ENCODE peak calls at places on chromosomes 12 and 14, in nine cellular contexts. One of them, this sample, is unnamed.

GRCh38 chr14:68042591-68043210 is 223.1 kb downstream of the RAD51B start:
- DNase-seq in A549: no peak
- DNase-seq in HCT116: no peak
- DNase-seq in SK-N-SH: no peak
- DNase-seq in GM12878: no peak
- DNase-seq in K562: no peak
- DNase-seq in GM23338: no peak
- DNase-seq in Panc1: no peak
- DNase-seq in HepG2: no peak
- DNase-seq in this sample: no peak

GRCh38 chr12:46585854-46586621 is 213.5 kb upstream of the SLC38A2 start:
- DNase-seq in A549: no peak
- DNase-seq in HCT116: peak
- DNase-seq in SK-N-SH: no peak
- DNase-seq in GM12878: no peak
- DNase-seq in K562: peak
- DNase-seq in GM23338: peak
- DNase-seq in Panc1: no peak
- DNase-seq in HepG2: peak
- DNase-seq in this sample: no peak

GRCh38 chr12:93243689-93244513 is 133.8 kb upstream of the NUDT4 start:
- DNase-seq in A549: no peak
- DNase-seq in HCT116: no peak
- DNase-seq in SK-N-SH: peak
- DNase-seq in GM12878: peak
- DNase-seq in K562: peak
- DNase-seq in GM23338: no peak
- DNase-seq in Panc1: no peak
- DNase-seq in HepG2: peak
- DNase-seq in this sample: peak

GRCh38 chr14:76056128-76056527 is 70.6 kb downstream of the IFT43 start:
- DNase-seq in A549: peak
- DNase-seq in HCT116: no peak
- DNase-seq in SK-N-SH: no peak
- DNase-seq in GM12878: no peak
- DNase-seq in K562: peak
- DNase-seq in GM23338: peak
- DNase-seq in Panc1: no peak
- DNase-seq in HepG2: no peak
- DNase-seq in this sample: no peak

GRCh38 chr12:95216704-95217376 is 427 bp downstream of the FGD6 start:
- DNase-seq in A549: peak
- DNase-seq in HCT116: no peak
- DNase-seq in SK-N-SH: peak
- DNase-seq in GM12878: no peak
- DNase-seq in K562: no peak
- DNase-seq in GM23338: no peak
- DNase-seq in Panc1: no peak
- DNase-seq in HepG2: peak
- DNase-seq in this sample: no peak

GRCh38 chr12:58541300-58541690 is 379.0 kb downstream of the LRIG3 start:
- DNase-seq in A549: no peak
- DNase-seq in HCT116: no peak
- DNase-seq in SK-N-SH: no peak
- DNase-seq in GM12878: no peak
- DNase-seq in K562: no peak
- DNase-seq in GM23338: peak
- DNase-seq in Panc1: no peak
- DNase-seq in HepG2: no peak
- DNase-seq in this sample: no peak

GRCh38 chr12:28027328-28027727 is 54.8 kb upstream of the PTHLH start:
- DNase-seq in A549: no peak
- DNase-seq in HCT116: no peak
- DNase-seq in SK-N-SH: no peak
- DNase-seq in GM12878: no peak
- DNase-seq in K562: peak
- DNase-seq in GM23338: no peak
- DNase-seq in Panc1: no peak
- DNase-seq in HepG2: no peak
- DNase-seq in this sample: no peak

GRCh38 chr12:14272954-14273910 is 92.2 kb upstream of the ATF7IP start:
- DNase-seq in A549: no peak
- DNase-seq in HCT116: no peak
- DNase-seq in SK-N-SH: no peak
- DNase-seq in GM12878: no peak
- DNase-seq in K562: no peak
- DNase-seq in GM23338: no peak
- DNase-seq in Panc1: no peak
- DNase-seq in HepG2: no peak
- DNase-seq in this sample: peak

GRCh38 chr14:91008759-91009409 is 51.6 kb downstream of the RPS6KA5 start:
- DNase-seq in A549: no peak
- DNase-seq in HCT116: no peak
- DNase-seq in SK-N-SH: no peak
- DNase-seq in GM12878: no peak
- DNase-seq in K562: no peak
- DNase-seq in GM23338: no peak
- DNase-seq in Panc1: no peak
- DNase-seq in HepG2: no peak
- DNase-seq in this sample: peak

GRCh38 chr14:75254381-75254821 is 24.2 kb upstream of the FOS start:
- DNase-seq in A549: no peak
- DNase-seq in HCT116: no peak
- DNase-seq in SK-N-SH: no peak
- DNase-seq in GM12878: no peak
- DNase-seq in K562: no peak
- DNase-seq in GM23338: no peak
- DNase-seq in Panc1: no peak
- DNase-seq in HepG2: no peak
- DNase-seq in this sample: no peak

GRCh38 chr12:121812320-121812871 is 8.6 kb downstream of the SETD1B start:
- DNase-seq in A549: peak
- DNase-seq in HCT116: no peak
- DNase-seq in SK-N-SH: peak
- DNase-seq in GM12878: no peak
- DNase-seq in K562: peak
- DNase-seq in GM23338: peak
- DNase-seq in Panc1: no peak
- DNase-seq in HepG2: no peak
- DNase-seq in this sample: no peak
- TF ChIP-seq REST in A549: no peak
- TF ChIP-seq REST in HCT116: no peak
- TF ChIP-seq REST in SK-N-SH: no peak
- TF ChIP-seq REST in GM12878: no peak
- TF ChIP-seq REST in K562: no peak
- TF ChIP-seq REST in GM23338: no peak
- TF ChIP-seq REST in Panc1: no peak
- TF ChIP-seq REST in HepG2: no peak
- TF ChIP-seq REST in this sample: no peak

GRCh38 chr14:58690801-58691516 is 53.2 kb downstream of the DACT1 start:
- DNase-seq in A549: no peak
- DNase-seq in HCT116: no peak
- DNase-seq in SK-N-SH: no peak
- DNase-seq in GM12878: no peak
- DNase-seq in K562: no peak
- DNase-seq in GM23338: no peak
- DNase-seq in Panc1: no peak
- DNase-seq in HepG2: no peak
- DNase-seq in this sample: no peak
- TF ChIP-seq REST in A549: no peak
- TF ChIP-seq REST in HCT116: no peak
- TF ChIP-seq REST in SK-N-SH: no peak
- TF ChIP-seq REST in GM12878: no peak
- TF ChIP-seq REST in K562: no peak
- TF ChIP-seq REST in GM23338: no peak
- TF ChIP-seq REST in Panc1: no peak
- TF ChIP-seq REST in HepG2: no peak
- TF ChIP-seq REST in this sample: no peak

GRCh38 chr14:95185452-95186392 is 28.4 kb upstream of the DICER1 start:
- DNase-seq in A549: no peak
- DNase-seq in HCT116: no peak
- DNase-seq in SK-N-SH: no peak
- DNase-seq in GM12878: no peak
- DNase-seq in K562: peak
- DNase-seq in GM23338: no peak
- DNase-seq in Panc1: no peak
- DNase-seq in HepG2: no peak
- DNase-seq in this sample: peak
- TF ChIP-seq REST in A549: no peak
- TF ChIP-seq REST in HCT116: no peak
- TF ChIP-seq REST in SK-N-SH: no peak
- TF ChIP-seq REST in GM12878: no peak
- TF ChIP-seq REST in K562: no peak
- TF ChIP-seq REST in GM23338: no peak
- TF ChIP-seq REST in Panc1: no peak
- TF ChIP-seq REST in HepG2: no peak
- TF ChIP-seq REST in this sample: peak

GRCh38 chr12:124386059-124386458 is 91.2 kb downstream of the RFLNA start:
- DNase-seq in A549: no peak
- DNase-seq in HCT116: no peak
- DNase-seq in SK-N-SH: no peak
- DNase-seq in GM12878: no peak
- DNase-seq in K562: no peak
- DNase-seq in GM23338: no peak
- DNase-seq in Panc1: no peak
- DNase-seq in HepG2: no peak
- DNase-seq in this sample: no peak

GRCh38 chr12:124387510-124387855 is 92.6 kb downstream of the RFLNA start:
- DNase-seq in A549: no peak
- DNase-seq in HCT116: no peak
- DNase-seq in SK-N-SH: no peak
- DNase-seq in GM12878: no peak
- DNase-seq in K562: no peak
- DNase-seq in GM23338: no peak
- DNase-seq in Panc1: no peak
- DNase-seq in HepG2: peak
- DNase-seq in this sample: no peak

GRCh38 chr12:124384299-124384894 is 89.5 kb downstream of the RFLNA start:
- DNase-seq in A549: no peak
- DNase-seq in HCT116: no peak
- DNase-seq in SK-N-SH: no peak
- DNase-seq in GM12878: no peak
- DNase-seq in K562: no peak
- DNase-seq in GM23338: no peak
- DNase-seq in Panc1: no peak
- DNase-seq in HepG2: no peak
- DNase-seq in this sample: no peak

GRCh38 chr12:124386661-124387509 is 92.0 kb downstream of the RFLNA start:
- DNase-seq in A549: no peak
- DNase-seq in HCT116: no peak
- DNase-seq in SK-N-SH: no peak
- DNase-seq in GM12878: no peak
- DNase-seq in K562: no peak
- DNase-seq in GM23338: no peak
- DNase-seq in Panc1: no peak
- DNase-seq in HepG2: no peak
- DNase-seq in this sample: no peak

DNA sequence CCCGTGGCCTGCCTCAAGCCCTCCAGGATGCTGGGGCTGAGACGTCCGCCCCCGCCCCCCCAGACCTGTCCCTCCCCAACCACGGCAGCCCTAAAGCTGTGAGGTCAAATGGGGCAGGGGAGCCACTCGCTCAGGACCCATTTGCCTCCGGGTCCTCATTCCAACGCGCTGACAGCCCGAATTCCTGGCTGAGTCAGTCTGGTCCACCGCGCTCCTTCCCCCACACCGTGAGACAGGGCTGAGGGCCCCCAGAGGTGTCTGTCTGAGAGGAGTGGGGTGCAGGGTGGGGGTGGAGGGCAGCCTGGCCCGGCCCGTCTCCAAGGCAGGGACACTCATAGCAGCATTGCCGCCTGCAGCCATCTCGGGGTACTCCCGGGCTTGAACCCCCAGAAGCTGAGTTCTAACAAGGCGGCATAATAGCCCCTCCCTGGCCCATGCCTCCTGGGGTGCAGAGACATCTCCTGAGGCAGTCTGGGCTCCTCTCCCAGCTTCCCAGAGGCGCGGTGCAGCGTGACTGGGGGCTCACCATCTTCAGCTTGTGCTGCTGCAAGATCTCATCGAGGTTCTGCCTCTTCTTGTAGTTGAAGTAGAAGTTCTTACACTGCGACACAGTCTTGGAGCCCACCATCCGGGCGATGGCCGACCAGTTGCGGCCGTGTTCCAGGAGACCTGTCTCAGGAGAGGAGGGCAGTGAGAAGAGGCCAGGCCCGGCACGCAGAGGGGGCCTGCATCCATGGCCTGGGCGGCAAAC is 90.5 kb downstream of the RFLNA start:
- DNase-seq in A549: no peak
- DNase-seq in HCT116: no peak
- DNase-seq in SK-N-SH: no peak
- DNase-seq in GM12878: no peak
- DNase-seq in K562: no peak
- DNase-seq in GM23338: no peak
- DNase-seq in Panc1: no peak
- DNase-seq in HepG2: no peak
- DNase-seq in this sample: no peak
- TF ChIP-seq REST in A549: no peak
- TF ChIP-seq REST in HCT116: no peak
- TF ChIP-seq REST in SK-N-SH: no peak
- TF ChIP-seq REST in GM12878: no peak
- TF ChIP-seq REST in K562: no peak
- TF ChIP-seq REST in GM23338: no peak
- TF ChIP-seq REST in Panc1: no peak
- TF ChIP-seq REST in HepG2: no peak
- TF ChIP-seq REST in this sample: no peak

DNA sequence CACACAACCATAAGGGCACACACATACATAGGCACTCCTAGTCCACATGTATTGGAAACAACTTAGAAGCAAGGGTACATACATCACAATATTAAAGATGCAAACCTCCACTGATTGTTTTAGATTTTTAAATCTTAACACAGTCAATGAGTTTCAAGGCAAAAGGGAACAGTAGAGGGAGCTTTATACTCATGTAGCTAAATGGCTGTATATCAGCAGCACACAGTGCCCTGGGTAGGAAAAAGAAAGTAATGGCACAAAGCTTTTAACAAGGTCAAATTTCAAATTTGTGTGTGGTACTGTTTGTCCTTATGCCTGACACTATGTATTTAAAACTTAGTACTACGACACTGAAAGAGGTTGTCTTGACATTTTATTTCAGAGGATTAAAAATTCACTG is 262.0 kb downstream of the MED13L start:
- DNase-seq in A549: peak
- DNase-seq in HCT116: no peak
- DNase-seq in SK-N-SH: peak
- DNase-seq in GM12878: no peak
- DNase-seq in K562: peak
- DNase-seq in GM23338: peak
- DNase-seq in Panc1: no peak
- DNase-seq in HepG2: peak
- DNase-seq in this sample: no peak
- TF ChIP-seq REST in A549: no peak
- TF ChIP-seq REST in HCT116: no peak
- TF ChIP-seq REST in SK-N-SH: no peak
- TF ChIP-seq REST in GM12878: no peak
- TF ChIP-seq REST in K562: no peak
- TF ChIP-seq REST in GM23338: no peak
- TF ChIP-seq REST in Panc1: no peak
- TF ChIP-seq REST in HepG2: no peak
- TF ChIP-seq REST in this sample: no peak

GRCh38 chr14:103247169-103247606 is 86.8 kb upstream of the EIF5 start:
- DNase-seq in A549: no peak
- DNase-seq in HCT116: no peak
- DNase-seq in SK-N-SH: no peak
- DNase-seq in GM12878: no peak
- DNase-seq in K562: no peak
- DNase-seq in GM23338: no peak
- DNase-seq in Panc1: no peak
- DNase-seq in HepG2: no peak
- DNase-seq in this sample: no peak
- TF ChIP-seq REST in A549: no peak
- TF ChIP-seq REST in HCT116: no peak
- TF ChIP-seq REST in SK-N-SH: no peak
- TF ChIP-seq REST in GM12878: no peak
- TF ChIP-seq REST in K562: no peak
- TF ChIP-seq REST in GM23338: no peak
- TF ChIP-seq REST in Panc1: no peak
- TF ChIP-seq REST in HepG2: no peak
- TF ChIP-seq REST in this sample: no peak

This sample was measured in HL-60.